ENCODE peak calls at places on chromosomes 12 and 14, in eight cellular contexts. W is cardiac muscle cell, G is GM13976, S is choroid plexus epithelial cell, U is pancreas, R is cardiac fibroblast, L is PC-9, C is astrocyte of the spinal cord. N is an unnamed sample.

GRCh38 chr12:92370828-92371227 is 225.2 kb upstream of the BTG1 start:
- DNase-seq in W (no peak), G (no peak), S (no peak), U (no peak), R (no peak), L (no peak), C (no peak), N (no peak)

GRCh38 chr12:57899010-57899662 is 42.2 kb upstream of the ATP23 start:
- DNase-seq in W (no peak), G (peak), S (peak), U (peak), R (peak), L (no peak), C (peak), N (peak)

GRCh38 chr12:94109154-94109553 is 39.2 kb upstream of the PLXNC1 start:
- DNase-seq in W (no peak), G (peak), S (peak), U (no peak), R (peak), L (no peak), C (peak), N (no peak)

GRCh38 chr12:93738199-93739058 is 61.3 kb downstream of the CRADD start:
- DNase-seq in W (no peak), G (no peak), S (no peak), U (no peak), R (peak), L (no peak), C (no peak), N (no peak)

GRCh38 chr12:120220838-120221575 is 20.1 kb upstream of the RPLP0 start:
- DNase-seq in W (no peak), G (no peak), S (no peak), U (no peak), R (no peak), L (no peak), C (no peak), N (no peak)

GRCh38 chr14:21734457-21735074 is 60.9 kb upstream of the OR4E1 start:
- DNase-seq in W (peak), G (peak), S (peak), U (no peak), R (peak), L (no peak), C (peak), N (peak)

GRCh38 chr14:77041837-77042557 is 13.5 kb upstream of the IRF2BPL start:
- DNase-seq in W (peak), G (no peak), S (peak), U (no peak), R (peak), L (no peak), C (peak), N (no peak)

GRCh38 chr14:98173291-98173690 is 1098.7 kb downstream of the BCL11B start:
- DNase-seq in W (no peak), G (no peak), S (no peak), U (no peak), R (no peak), L (no peak), C (no peak), N (no peak)

GRCh38 chr12:33676866-33677265 is 237.2 kb upstream of the SYT10 start:
- DNase-seq in W (no peak), G (no peak), S (no peak), U (no peak), R (no peak), L (no peak), C (no peak), N (no peak)

GRCh38 chr12:94074970-94075695 is 73.2 kb upstream of the PLXNC1 start:
- DNase-seq in W (peak), G (peak), S (peak), U (no peak), R (peak), L (peak), C (peak), N (no peak)

GRCh38 chr12:119182701-119183493 is 4.2 kb downstream of the HSPB8 start:
- DNase-seq in W (no peak), G (no peak), S (peak), U (no peak), R (peak), L (no peak), C (no peak), N (no peak)

GRCh38 chr12:49293056-49293956 is 1.6 kb upstream of the PRPH start:
- DNase-seq in W (no peak), G (no peak), S (no peak), U (peak), R (no peak), L (no peak), C (no peak), N (no peak)

GRCh38 chr12:34392741-34393085 is 370.4 kb downstream of the ALG10 start:
- DNase-seq in W (no peak), G (no peak), S (no peak), U (peak), R (no peak), L (no peak), C (no peak), N (no peak)

GRCh38 chr12:63151061-63151897 is at the start of gene AVPR1A:
- DNase-seq in W (peak), G (peak), S (peak), U (peak), R (no peak), L (no peak), C (peak), N (peak)

GRCh38 chr12:53623986-53624385 is 2.2 kb downstream of the ATF7 start:
- DNase-seq in W (peak), G (no peak), S (peak), U (no peak), R (peak), L (no peak), C (peak), N (no peak)

GRCh38 chr12:26043139-26044006 is 81.5 kb downstream of the BHLHE41 start:
- DNase-seq in W (no peak), G (no peak), S (no peak), U (no peak), R (no peak), L (no peak), C (no peak), N (no peak)

GRCh38 chr12:22334696-22335290 is at the start of gene ST8SIA1:
- DNase-seq in W (peak), G (peak), S (peak), U (peak), R (peak), L (no peak), C (peak), N (no peak)

GRCh38 chr12:51636581-51636980 is 45.5 kb downstream of the SCN8A start:
- DNase-seq in W (no peak), G (no peak), S (no peak), U (no peak), R (peak), L (no peak), C (no peak), N (no peak)

GRCh38 chr14:95833429-95833828 is 43.2 kb upstream of the TUNAR start:
- DNase-seq in W (no peak), G (no peak), S (no peak), U (no peak), R (no peak), L (no peak), C (no peak), N (no peak)

GRCh38 chr12:1413930-1414329 is 180.5 kb downstream of the FBXL14 start:
- DNase-seq in W (no peak), G (no peak), S (no peak), U (no peak), R (no peak), L (no peak), C (no peak), N (no peak)

GRCh38 chr14:100534528-100535286 is 52.5 kb downstream of the BEGAIN start:
- DNase-seq in W (peak), G (no peak), S (no peak), U (peak), R (no peak), L (no peak), C (no peak), N (no peak)

GRCh38 chr12:62846506-62846905 is 88.4 kb downstream of the PPM1H start:
- DNase-seq in W (no peak), G (no peak), S (peak), U (no peak), R (peak), L (no peak), C (peak), N (no peak)

GRCh38 chr12:121186826-121187225 is 23.1 kb upstream of the P2RX4 start:
- DNase-seq in W (no peak), G (no peak), S (no peak), U (no peak), R (no peak), L (no peak), C (no peak), N (no peak)

GRCh38 chr14:101598159-101598558 is 36.9 kb downstream of the DIO3 start:
- DNase-seq in W (no peak), G (no peak), S (no peak), U (peak), R (no peak), L (no peak), C (no peak), N (no peak)

GRCh38 chr12:131055093-131055465 is 101.4 kb downstream of the ADGRD1 start:
- DNase-seq in W (no peak), G (no peak), S (no peak), U (no peak), R (no peak), L (no peak), C (no peak), N (no peak)

GRCh38 chr12:76883151-76883550 is 4.3 kb upstream of the CSRP2 start:
- DNase-seq in W (no peak), G (no peak), S (peak), U (no peak), R (peak), L (no peak), C (peak), N (no peak)

GRCh38 chr14:35231207-35231755 is 60.9 kb upstream of the PSMA6 start:
- DNase-seq in W (no peak), G (no peak), S (no peak), U (no peak), R (no peak), L (no peak), C (no peak), N (no peak)

GRCh38 chr14:24080888-24081738 is 9.8 kb downstream of the CPNE6 start:
- DNase-seq in W (peak), G (peak), S (peak), U (peak), R (peak), L (no peak), C (peak), N (peak)

DNA sequence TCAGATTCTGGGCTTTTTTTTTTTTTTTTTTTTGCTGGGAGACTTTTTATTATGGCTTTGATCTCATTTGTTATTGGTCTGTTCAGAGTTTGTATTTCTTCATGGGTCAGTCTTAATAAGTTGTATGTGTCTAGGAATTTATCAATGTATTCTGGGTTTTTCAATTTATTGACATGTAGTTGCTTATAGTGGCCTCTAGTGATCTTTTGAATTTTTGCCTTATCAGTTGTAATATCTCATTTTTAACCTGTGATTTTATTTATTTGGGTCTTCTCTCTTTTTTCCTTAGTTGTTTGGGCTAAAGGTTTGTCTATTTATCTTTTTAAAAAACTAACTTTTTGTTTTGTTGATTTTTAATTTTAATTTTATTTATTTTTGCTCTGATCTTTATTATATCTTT is 45.5 kb downstream of the NAA30 start:
- DNase-seq in W (no peak), G (no peak), S (no peak), U (no peak), R (no peak), L (no peak), C (no peak), N (no peak)
- TF ChIP-seq CTCF in W (no peak), G (no peak), S (no peak), U (no peak), R (peak), L (no peak), C (no peak), N (no peak)

GRCh38 chr12:5043589-5044419 is at the start of gene KCNA5:
- DNase-seq in W (peak), G (peak), S (no peak), U (no peak), R (no peak), L (no peak), C (no peak), N (no peak)

GRCh38 chr12:5044420-5045295 is 979 bp downstream of the KCNA5 start:
- DNase-seq in W (no peak), G (no peak), S (no peak), U (no peak), R (no peak), L (no peak), C (no peak), N (no peak)

GRCh38 chr12:5047729-5048128 is 4.0 kb downstream of the KCNA5 start:
- DNase-seq in W (no peak), G (no peak), S (no peak), U (no peak), R (no peak), L (no peak), C (no peak), N (no peak)

GRCh38 chr12:5050542-5050941 is 6.9 kb downstream of the KCNA5 start:
- DNase-seq in W (no peak), G (no peak), S (no peak), U (no peak), R (no peak), L (no peak), C (no peak), N (no peak)

DNA sequence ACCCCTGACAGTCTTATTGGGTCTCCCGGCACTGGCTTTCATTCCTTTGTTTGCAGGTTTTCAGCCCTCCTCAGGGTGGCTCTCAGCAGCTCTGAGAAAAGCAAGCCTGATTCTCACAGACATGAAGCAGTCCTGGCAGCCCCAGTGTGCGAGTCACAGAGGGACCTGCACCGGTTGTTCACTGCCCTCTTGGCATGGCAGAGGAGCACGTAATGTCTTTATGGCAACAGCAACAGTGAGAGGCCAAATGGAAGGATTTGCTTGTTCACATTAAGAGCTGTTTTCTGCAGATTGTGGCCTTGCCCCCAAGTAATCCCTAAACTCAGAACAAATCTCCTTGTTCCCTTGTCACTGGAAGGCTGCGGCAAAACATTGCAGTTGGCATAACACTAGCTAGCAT is 3.4 kb downstream of the KCNA5 start:
- DNase-seq in W (no peak), G (no peak), S (no peak), U (no peak), R (no peak), L (no peak), C (no peak), N (no peak)
- TF ChIP-seq CTCF in W (no peak), G (no peak), S (no peak), U (no peak), R (no peak), L (no peak), C (no peak), N (no peak)

GRCh38 chr14:54782803-54783659 is 119.6 kb downstream of the GCH1 start:
- DNase-seq in W (no peak), G (peak), S (peak), U (no peak), R (no peak), L (no peak), C (no peak), N (peak)
- TF ChIP-seq CTCF in W (peak), G (peak), S (peak), U (no peak), R (peak), L (peak), C (no peak), N (no peak)

GRCh38 chr14:79809849-79810612 is 401.3 kb downstream of the DIO2 start:
- DNase-seq in W (no peak), G (no peak), S (peak), U (no peak), R (peak), L (peak), C (no peak), N (peak)
- TF ChIP-seq CTCF in W (no peak), G (no peak), S (peak), U (no peak), R (peak), L (peak), C (peak), N (peak)

DNA sequence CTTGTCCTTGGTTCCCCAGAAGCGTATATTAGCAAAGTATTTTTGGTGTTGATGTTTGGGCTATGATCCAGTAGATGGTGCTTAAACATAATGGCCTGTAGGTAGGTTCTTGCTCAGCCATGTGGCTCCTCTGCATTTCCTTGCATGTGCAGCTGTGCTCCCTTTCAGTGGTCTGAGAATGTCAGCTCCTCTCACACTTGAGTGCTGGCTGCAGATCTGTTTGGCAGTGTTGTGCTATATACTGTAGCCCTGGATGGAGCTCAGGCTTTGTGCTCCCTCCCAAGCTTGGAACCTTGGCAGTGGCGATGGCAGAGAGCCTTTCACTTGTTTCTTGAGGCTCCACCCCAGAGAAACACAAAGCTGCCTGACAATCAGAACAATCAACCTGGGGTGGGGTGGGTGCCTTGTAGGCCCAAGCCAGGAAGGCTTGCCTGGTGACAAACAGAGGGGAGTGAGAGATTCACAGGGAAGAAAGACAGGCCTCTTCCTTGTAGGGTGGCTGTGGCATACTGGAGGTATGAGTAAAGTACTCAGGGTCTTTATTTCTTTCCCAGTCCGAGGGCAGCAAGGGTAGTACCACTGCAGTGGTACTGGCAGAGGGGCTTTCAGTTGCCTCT is 255.3 kb downstream of the RAD51B start:
- DNase-seq in W (no peak), G (no peak), S (peak), U (no peak), R (no peak), L (no peak), C (no peak), N (no peak)
- TF ChIP-seq CTCF in W (no peak), G (no peak), S (peak), U (no peak), R (no peak), L (no peak), C (no peak), N (no peak)

GRCh38 chr14:71733210-71733883 is 198.9 kb upstream of the RGS6 start:
- DNase-seq in W (no peak), G (no peak), S (peak), U (no peak), R (peak), L (no peak), C (peak), N (no peak)
- TF ChIP-seq CTCF in W (no peak), G (no peak), S (peak), U (no peak), R (no peak), L (no peak), C (no peak), N (no peak)

DNA sequence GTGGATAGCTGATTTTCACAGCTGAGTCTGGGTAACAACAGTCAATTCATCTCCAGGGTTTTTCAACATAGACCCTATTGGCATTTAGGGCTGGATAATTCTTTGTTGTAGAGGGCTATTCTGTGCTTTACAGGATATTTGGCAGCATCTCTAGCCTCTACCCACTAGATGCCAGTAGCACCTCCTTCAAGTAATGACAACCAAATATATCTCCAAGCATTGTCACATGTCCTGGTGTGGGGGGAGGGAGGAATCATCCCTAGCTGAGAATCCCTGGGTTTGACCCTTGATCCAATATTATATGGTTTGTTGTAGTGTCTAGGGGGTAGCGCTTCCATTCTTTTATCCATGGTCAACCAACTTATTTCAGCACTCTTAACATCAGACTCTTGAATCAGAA is 157.2 kb downstream of the ANO4 start:
- DNase-seq in W (no peak), G (no peak), S (no peak), U (no peak), R (no peak), L (no peak), C (no peak), N (no peak)
- TF ChIP-seq CTCF in W (no peak), G (no peak), S (no peak), U (no peak), R (no peak), L (peak), C (no peak), N (no peak)

GRCh38 chr12:122932207-122932606 is 34.1 kb downstream of the ABCB9 start:
- DNase-seq in W (no peak), G (no peak), S (no peak), U (no peak), R (no peak), L (no peak), C (no peak), N (no peak)

GRCh38 chr12:122934722-122935121 is 31.5 kb downstream of the ABCB9 start:
- DNase-seq in W (no peak), G (peak), S (no peak), U (no peak), R (no peak), L (no peak), C (no peak), N (no peak)

GRCh38 chr12:122928033-122928890 is 32.3 kb upstream of the VPS37B start:
- DNase-seq in W (no peak), G (no peak), S (no peak), U (no peak), R (no peak), L (no peak), C (no peak), N (no peak)

GRCh38 chr12:122929812-122930211 is 33.9 kb upstream of the VPS37B start:
- DNase-seq in W (no peak), G (no peak), S (no peak), U (no peak), R (no peak), L (no peak), C (no peak), N (no peak)

GRCh38 chr12:122928891-122929538 is 33.1 kb upstream of the VPS37B start:
- DNase-seq in W (no peak), G (no peak), S (no peak), U (no peak), R (no peak), L (no peak), C (no peak), N (no peak)
- TF ChIP-seq CTCF in W (no peak), G (no peak), S (no peak), U (no peak), R (no peak), L (no peak), C (no peak), N (no peak)